ENCODE peak calls at places on chromosomes 3 and 15, in five cellular contexts. S is naive thymus-derived CD8-positive, alpha-beta T cell; G is thoracic aorta; J is hepatocyte; V is HTR-8/SVneo. F is an unnamed sample.

GRCh38 chr3:37392957-37393356 is 218.6 kb upstream of the LRRFIP2 start:
- DNase-seq in S (no peak), G (no peak), J (no peak), V (no peak), F (no peak)

GRCh38 chr3:117096549-117096948 is 387.0 kb downstream of the TUSC7 start:
- DNase-seq in S (no peak), G (no peak), J (no peak), V (no peak), F (no peak)

GRCh38 chr3:41522620-41523019 is 323.3 kb downstream of the CTNNB1 start:
- DNase-seq in S (no peak), G (no peak), J (no peak), V (no peak), F (no peak)

GRCh38 chr3:195764961-195765706 is 44.4 kb downstream of the MUC20 start:
- DNase-seq in S (no peak), G (no peak), J (no peak), V (no peak), F (no peak)

GRCh38 chr15:31461911-31462480 is 135.4 kb downstream of the KLF13 start:
- DNase-seq in S (no peak), G (no peak), J (no peak), V (no peak), F (peak)

GRCh38 chr15:37109952-37110630 is 9.7 kb upstream of the MEIS2 start:
- DNase-seq in S (no peak), G (no peak), J (no peak), V (no peak), F (no peak)

GRCh38 chr3:72818915-72819314 is 29.3 kb downstream of the SHQ1 start:
- DNase-seq in S (no peak), G (peak), J (peak), V (no peak), F (no peak)

GRCh38 chr15:65175511-65175910 is 9.6 kb downstream of the CLPX start:
- DNase-seq in S (no peak), G (no peak), J (no peak), V (no peak), F (no peak)

GRCh38 chr3:14345496-14346150 is 56.8 kb upstream of the SLC6A6 start:
- DNase-seq in S (no peak), G (no peak), J (no peak), V (no peak), F (no peak)

GRCh38 chr3:165837058-165837525 is at the start of gene BCHE:
- DNase-seq in S (no peak), G (no peak), J (peak), V (no peak), F (no peak)

GRCh38 chr3:161371441-161372320 is at the start of gene SPTSSB:
- DNase-seq in S (peak), G (no peak), J (peak), V (peak), F (peak)

GRCh38 chr3:31198890-31199289 is 304.4 kb upstream of the GADL1 start:
- DNase-seq in S (no peak), G (no peak), J (no peak), V (no peak), F (no peak)

GRCh38 chr3:10357592-10358308 is 36.8 kb upstream of the SEC13 start:
- DNase-seq in S (no peak), G (no peak), J (peak), V (peak), F (no peak)

GRCh38 chr3:31543375-31543774 is 10.7 kb downstream of the STT3B start:
- DNase-seq in S (no peak), G (no peak), J (no peak), V (no peak), F (no peak)

GRCh38 chr3:117518385-117518784 is 808.8 kb downstream of the TUSC7 start:
- DNase-seq in S (no peak), G (no peak), J (no peak), V (no peak), F (no peak)

GRCh38 chr3:52800079-52800478 is 5.5 kb downstream of the ITIH3 start:
- DNase-seq in S (no peak), G (no peak), J (no peak), V (no peak), F (no peak)

GRCh38 chr3:155760653-155761052 is 15.8 kb upstream of the PLCH1 start:
- DNase-seq in S (no peak), G (no peak), J (no peak), V (no peak), F (no peak)

GRCh38 chr3:184338538-184338945 is 1.1 kb downstream of the FAM131A start:
- DNase-seq in S (no peak), G (peak), J (peak), V (no peak), F (peak)

GRCh38 chr15:97904196-97904572 is 56.3 kb upstream of the ARRDC4 start:
- DNase-seq in S (no peak), G (no peak), J (peak), V (peak), F (peak)

F was measured in ascending aorta.